ENCODE peak calls at places on chromosome 15, in nine cellular contexts. S is A549, U is H1, K is HepG2, N is SK-N-SH, Z is HCT116, J is K562, M is endothelial cell of umbilical vein, F is GM12878. D is an unnamed sample.

GRCh38 chr15:57510647-57511046 is 81.1 kb upstream of the MYZAP start:
- DNase-seq in F (no peak), N (no peak), J (no peak), K (no peak), M (peak; percentile 98), U (no peak), S (no peak), Z (no peak), D (no peak)

GRCh38 chr15:75640483-75641175 is 605 bp upstream of the IMP3 start:
- DNase-seq in N (peak; percentile 62), Z (peak; percentile 54), M (peak; percentile 77), F (peak; percentile 52), J (peak; percentile 73), S (peak; percentile 85), K (peak; percentile 61), U (no peak), D (peak; percentile 90)

GRCh38 chr15:41417418-41417811 is 520 bp downstream of the RTF1 start:
- DNase-seq in N (peak; percentile 76), Z (no peak), S (peak; percentile 16), F (no peak), J (peak; percentile 59), K (no peak), U (no peak), M (no peak), D (peak; percentile 60)

GRCh38 chr15:60656041-60656440 is 177.1 kb upstream of the ICE2 start:
- DNase-seq in N (no peak), M (peak; percentile 20), F (no peak), J (no peak), K (no peak), S (no peak), Z (no peak), U (no peak), D (no peak)

GRCh38 chr15:38714309-38715072 is 149.9 kb upstream of the RASGRP1 start:
- DNase-seq in K (no peak), M (peak; percentile 92), N (no peak), U (no peak), Z (no peak), S (no peak), F (no peak), J (no peak), D (no peak)

GRCh38 chr15:49370782-49371181 is 52.3 kb upstream of the FGF7 start:
- DNase-seq in J (peak; percentile 26), N (no peak), K (no peak), Z (peak; percentile 13), U (no peak), F (no peak), M (peak; percentile 3), S (peak; percentile 23), D (peak; percentile 42)

GRCh38 chr15:55007561-55007960 is 189.2 kb downstream of the RSL24D1 start:
- DNase-seq in Z (no peak), J (no peak), S (no peak), K (no peak), F (no peak), N (no peak), U (no peak), M (no peak), D (no peak)

GRCh38 chr15:99126195-99126594 is 21.3 kb downstream of the SYNM start:
- DNase-seq in F (no peak), Z (no peak), J (no peak), S (no peak), K (no peak), U (no peak), N (no peak), M (no peak), D (no peak)

GRCh38 chr15:40770147-40770721 is 454 bp downstream of the C15orf62 start:
- DNase-seq in N (peak; percentile 32), K (no peak), M (no peak), U (no peak), F (no peak), Z (no peak), J (no peak), S (no peak), D (peak; percentile 38)

GRCh38 chr15:96893159-96893906 is 562.8 kb downstream of the NR2F2 start:
- DNase-seq in U (no peak), F (no peak), S (peak; percentile 36), N (no peak), K (no peak), J (no peak), Z (no peak), M (peak; percentile 80), D (peak; percentile 84)

GRCh38 chr15:50864876-50865275 is 43.6 kb upstream of the AP4E1 start:
- DNase-seq in N (no peak), K (no peak), Z (no peak), U (no peak), M (no peak), F (no peak), S (no peak), J (no peak), D (no peak)

GRCh38 chr15:29050870-29051269 is 165.1 kb downstream of the APBA2 start:
- DNase-seq in Z (no peak), M (no peak), K (no peak), S (no peak), N (peak; percentile 67), J (peak; percentile 23), U (no peak), F (no peak), D (no peak)

GRCh38 chr15:40128746-40129660 is 20.3 kb upstream of the BMF start:
- DNase-seq in S (no peak), U (no peak), N (no peak), F (no peak), K (no peak), J (no peak), M (no peak), Z (no peak), D (no peak)

GRCh38 chr15:85865070-85865684 is 70.5 kb upstream of the KLHL25 start:
- DNase-seq in K (peak; percentile 11), J (peak; percentile 38), M (peak; percentile 38), S (peak; percentile 67), U (peak; percentile 79), N (peak; percentile 71), Z (peak; percentile 19), F (no peak), D (peak; percentile 56)

GRCh38 chr15:66862878-66863335 is 160.9 kb downstream of the SMAD6 start:
- DNase-seq in F (peak; percentile 33), Z (peak; percentile 71), J (peak; percentile 88), U (peak; percentile 77), S (peak; percentile 87), K (peak; percentile 60), N (peak; percentile 78), M (peak; percentile 85), D (peak; percentile 79)

GRCh38 chr15:60584355-60585023 is 105.5 kb upstream of the ICE2 start:
- DNase-seq in S (no peak), Z (no peak), N (no peak), M (no peak), K (no peak), U (no peak), J (no peak), F (no peak), D (no peak)

GRCh38 chr15:42069025-42069424 is 25.3 kb downstream of the PLA2G4D start:
- DNase-seq in K (no peak), U (no peak), N (no peak), S (no peak), F (no peak), J (no peak), Z (no peak), M (no peak), D (peak; percentile 15)

GRCh38 chr15:51619331-51620033 is 3.1 kb downstream of the DMXL2 start:
- DNase-seq in J (peak; percentile 38), S (no peak), K (no peak), Z (no peak), M (no peak), N (no peak), F (no peak), U (no peak), D (peak; percentile 63)

GRCh38 chr15:49225572-49226281 is 55.7 kb downstream of the GALK2 start:
- DNase-seq in J (peak; percentile 87), K (no peak), U (peak; percentile 71), S (peak; percentile 33), N (peak; percentile 14), Z (peak; percentile 15), F (no peak), M (peak; percentile 28), D (peak; percentile 28)

GRCh38 chr15:57685316-57685715 is 21.2 kb upstream of the POLR2M start:
- DNase-seq in K (no peak), F (no peak), Z (no peak), J (no peak), S (no peak), N (no peak), U (no peak), M (no peak), D (no peak)

GRCh38 chr15:68725736-68726135 is 95.0 kb downstream of the ANP32A start:
- DNase-seq in K (no peak), J (no peak), S (no peak), U (no peak), M (no peak), Z (no peak), N (no peak), F (no peak), D (peak; percentile 88)
- TF ChIP-seq MAX in K (no peak), J (no peak), S (no peak), U (no peak), M (no peak), Z (no peak), N (no peak), F (no peak), D (peak; percentile 46)

GRCh38 chr15:63448261-63448660 is 56.1 kb upstream of the USP3 start:
- DNase-seq in S (no peak), Z (no peak), K (no peak), N (no peak), M (no peak), F (no peak), J (no peak), U (no peak), D (peak; percentile 81)
- H3K4me3 ChIP-seq in S (no peak overlapping the region), Z (no peak overlapping the region), K (no peak overlapping the region), N (no peak overlapping the region), M (no peak overlapping the region), F (no peak overlapping the region), J (no peak overlapping the region), U (no peak overlapping the region), D (no peak overlapping the region)

GRCh38 chr15:93974804-93975481 is 256.4 kb upstream of the MCTP2 start:
- DNase-seq in N (peak; percentile 16), U (peak; percentile 15), J (no peak), K (peak; percentile 22), F (no peak), S (peak; percentile 37), M (no peak), Z (peak; percentile 2), D (peak; percentile 27)
- TF ChIP-seq MAX in N (no peak), U (no peak), J (no peak), K (no peak), F (no peak), S (no peak), M (no peak), Z (no peak), D (no peak)

DNA sequence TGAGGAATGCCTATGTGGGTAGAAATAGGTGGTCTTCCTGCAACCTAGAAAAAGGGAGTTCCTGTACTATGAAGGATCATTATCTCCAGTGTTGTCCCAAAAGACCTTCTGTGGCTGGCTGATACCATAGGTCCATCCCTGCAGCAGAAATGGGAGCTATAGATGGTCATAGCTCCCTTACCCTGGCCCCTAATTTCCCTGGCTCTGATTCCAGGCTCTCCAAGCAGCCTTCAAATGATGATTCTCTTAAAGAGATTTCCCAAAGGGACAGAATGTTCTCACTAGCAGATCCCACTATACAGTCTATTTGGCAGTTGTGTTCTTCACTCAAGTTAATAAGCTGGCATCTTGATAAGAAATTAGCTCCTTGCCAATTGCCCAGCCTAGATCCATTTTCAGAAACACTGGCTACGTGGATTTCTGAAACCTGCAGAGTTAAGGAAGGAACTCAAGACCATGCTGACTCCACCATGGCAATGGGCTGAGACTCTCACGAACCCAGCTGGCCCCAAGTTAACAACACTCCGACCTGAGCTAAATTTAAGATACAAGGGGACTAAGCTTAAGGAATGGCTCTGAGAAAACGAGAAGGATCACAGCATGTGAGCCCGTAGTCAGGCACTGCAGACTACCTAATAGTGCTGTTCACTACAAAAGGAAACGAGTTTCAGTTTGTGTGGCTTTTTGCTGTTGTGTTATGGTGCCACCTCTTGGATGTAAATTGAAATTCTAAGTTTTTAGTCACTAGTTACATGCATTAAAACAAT is 11.4 kb downstream of the C15orf40 start:
- DNase-seq in J (peak; percentile 67), K (peak; percentile 28), U (no peak), Z (no peak), F (peak; percentile 43), N (peak; percentile 68), S (peak; percentile 69), M (peak; percentile 71), D (peak; percentile 78)
- H3K4me3 ChIP-seq in J (no peak overlapping the region), K (no peak overlapping the region), U (no peak overlapping the region), Z (no peak overlapping the region), F (peak overlapping the region; percentile 59), N (peak overlapping the region; percentile 33), S (peak overlapping the region; percentile 30), M (peak overlapping the region; percentile 36), D (no peak overlapping the region)

D was measured in NB4.